ENCODE peak calls at places on chromosomes 11 and 22, in nine cellular contexts. F, X, P, K, B, Y, O, A and V are unnamed samples.

GRCh38 chr11:1771700-1772099 is 8.0 kb upstream of the CTSD start:
- DNase-seq in F (no peak), X (no peak), P (peak; percentile 78), K (peak; percentile 62), B (peak; percentile 4), Y (no peak), O (peak; percentile 32), A (no peak), V (peak; percentile 1)

GRCh38 chr11:5204787-5205186 is 4.3 kb upstream of the OR51V1 start:
- DNase-seq in F (peak; percentile 38), X (no peak), P (peak; percentile 81), K (peak; percentile 90), B (no peak), Y (peak; percentile 58), O (no peak), A (no peak), V (no peak)

GRCh38 chr22:27930246-27931060 is 11.4 kb upstream of the PITPNB start:
- DNase-seq in F (no peak), X (no peak), P (peak; percentile 13), K (peak; percentile 35), B (no peak), Y (no peak), O (no peak), A (no peak), V (no peak)

GRCh38 chr22:39920134-39920743 is 19.4 kb downstream of the GRAP2 start:
- DNase-seq in F (no peak), X (no peak), P (no peak), K (no peak), B (no peak), Y (no peak), O (no peak), A (no peak), V (peak; percentile 83)

GRCh38 chr11:134412508-134413333 is 679 bp upstream of the B3GAT1 start:
- DNase-seq in F (peak; percentile 24), X (peak; percentile 65), P (no peak), K (no peak), B (no peak), Y (no peak), O (peak; percentile 64), A (no peak), V (peak; percentile 28)

GRCh38 chr22:39545310-39546063 is 12.9 kb upstream of the RPS19BP1 start:
- DNase-seq in F (no peak), X (peak; percentile 96), P (peak; percentile 31), K (no peak), B (no peak), Y (no peak), O (no peak), A (peak; percentile 41), V (peak; percentile 68)

GRCh38 chr22:29108137-29108536 is 35.3 kb downstream of the KREMEN1 start:
- DNase-seq in F (no peak), X (no peak), P (peak; percentile 70), K (peak; percentile 58), B (no peak), Y (no peak), O (no peak), A (no peak), V (no peak)

GRCh38 chr11:61417670-61418069 is 12.1 kb downstream of the CPSF7 start:
- DNase-seq in F (no peak), X (no peak), P (peak; percentile 28), K (peak; percentile 30), B (no peak), Y (no peak), O (no peak), A (no peak), V (no peak)

GRCh38 chr11:117419915-117420485 is 92.3 kb downstream of the CEP164 start:
- DNase-seq in F (no peak), X (no peak), P (no peak), K (no peak), B (no peak), Y (no peak), O (no peak), A (no peak), V (no peak)

GRCh38 chr11:117423046-117423575 is 95.5 kb downstream of the CEP164 start:
- DNase-seq in F (no peak), X (no peak), P (no peak), K (no peak), B (no peak), Y (no peak), O (peak; percentile 2), A (no peak), V (no peak)

GRCh38 chr11:117420598-117420997 is 92.9 kb downstream of the CEP164 start:
- DNase-seq in F (no peak), X (no peak), P (no peak), K (no peak), B (no peak), Y (no peak), O (no peak), A (no peak), V (no peak)

GRCh38 chr11:117421041-117421440 is 93.4 kb downstream of the CEP164 start:
- DNase-seq in F (no peak), X (no peak), P (no peak), K (no peak), B (no peak), Y (no peak), O (peak; percentile 22), A (no peak), V (no peak)

GRCh38 chr11:117421471-117421870 is 93.8 kb downstream of the CEP164 start:
- DNase-seq in F (no peak), X (no peak), P (no peak), K (no peak), B (no peak), Y (no peak), O (peak; percentile 3), A (no peak), V (no peak)
- TF ChIP-seq CTCF in F (no peak), X (no peak), P (no peak), K (no peak), B (no peak), Y (no peak), O (no peak), A (no peak), V (no peak)

GRCh38 chr22:36850682-36851081 is 10.1 kb upstream of the NCF4 start:
- DNase-seq in F (no peak), X (no peak), P (no peak), K (no peak), B (no peak), Y (no peak), O (no peak), A (no peak), V (no peak)

GRCh38 chr22:36852056-36852973 is 8.5 kb upstream of the NCF4 start:
- DNase-seq in F (no peak), X (no peak), P (no peak), K (no peak), B (no peak), Y (no peak), O (no peak), A (no peak), V (no peak)

GRCh38 chr22:36856121-36856791 is 4.5 kb upstream of the NCF4 start:
- DNase-seq in F (peak; percentile 77), X (peak; percentile 99), P (peak; percentile 83), K (peak; percentile 79), B (peak; percentile 90), Y (peak; percentile 68), O (peak; percentile 94), A (peak; percentile 91), V (peak; percentile 95)

GRCh38 chr22:36855478-36855877 is 5.3 kb upstream of the NCF4 start:
- DNase-seq in F (no peak), X (no peak), P (no peak), K (no peak), B (no peak), Y (no peak), O (no peak), A (no peak), V (no peak)

DNA sequence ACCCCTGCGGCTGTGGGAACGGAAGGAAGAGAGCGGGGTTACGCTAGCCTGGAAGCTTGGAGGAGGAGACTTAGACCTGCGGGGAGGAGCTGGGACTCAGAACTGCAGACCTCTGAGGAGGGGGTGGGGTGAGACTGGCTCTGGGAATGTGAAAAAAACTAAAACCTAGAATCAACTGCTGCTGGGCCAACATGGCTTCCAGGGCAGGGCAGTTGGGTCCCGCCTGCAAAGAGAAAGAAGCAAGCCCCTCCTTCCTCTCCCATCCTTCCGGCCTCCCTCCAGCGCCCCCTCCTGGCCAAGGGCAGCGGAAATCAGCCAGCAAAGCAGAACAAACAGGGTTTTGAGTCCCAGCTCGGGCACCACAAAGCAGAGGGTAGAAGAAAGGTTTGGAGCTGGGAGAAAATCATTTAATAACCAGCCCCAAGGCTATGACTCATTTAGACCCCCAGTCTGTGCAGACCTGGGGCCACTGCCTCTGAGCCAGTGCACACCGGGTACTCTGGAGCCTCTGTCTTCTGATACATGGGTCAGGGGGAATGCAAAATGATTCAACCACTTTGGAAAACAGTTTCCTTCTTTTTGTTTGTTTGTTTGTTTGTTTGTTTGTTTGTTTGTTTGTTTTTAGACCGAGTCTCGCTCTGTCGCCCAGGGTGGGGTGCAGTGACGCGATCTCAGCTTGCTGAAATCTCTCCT is 7.3 kb upstream of the NCF4 start:
- DNase-seq in F (peak; percentile 80), X (peak; percentile 81), P (peak; percentile 55), K (peak; percentile 25), B (peak; percentile 78), Y (no peak), O (peak; percentile 62), A (peak; percentile 71), V (peak; percentile 95)
- TF ChIP-seq CTCF in F (peak; percentile 84), X (peak; percentile 59), P (peak; percentile 68), K (peak; percentile 56), B (no peak), Y (peak; percentile 59), O (no peak), A (peak; percentile 37), V (peak; percentile 69)

DNA sequence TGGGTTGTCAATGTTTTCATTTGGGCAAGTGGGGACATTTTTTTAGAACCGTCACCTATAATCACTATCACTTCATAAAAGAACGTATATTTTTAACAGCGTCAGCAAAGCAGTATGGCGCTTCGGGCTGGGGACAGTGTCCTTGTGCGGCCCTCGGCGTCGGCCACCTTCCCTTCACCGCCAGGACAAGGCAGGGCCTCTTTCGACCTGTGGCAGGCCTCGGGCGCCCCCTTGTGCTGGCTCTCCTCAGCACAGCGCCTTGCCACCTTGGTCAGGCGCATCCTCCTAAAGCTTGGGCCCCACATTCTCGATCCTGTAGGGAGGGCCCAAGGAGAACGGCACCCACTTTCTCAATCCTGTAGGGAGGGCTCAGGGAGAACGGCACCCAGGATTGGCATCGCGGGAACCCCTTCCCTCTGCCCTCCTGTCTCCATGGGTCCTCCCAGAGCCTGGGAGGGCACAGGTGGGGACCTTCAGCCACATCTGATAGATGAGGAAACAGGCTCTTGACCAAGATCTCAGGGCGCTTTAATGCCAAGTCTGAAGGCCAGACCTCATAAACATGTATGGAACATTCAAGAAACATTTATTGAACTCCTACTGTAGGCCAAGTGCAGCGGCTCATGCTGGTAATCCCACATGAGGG is 11.5 kb upstream of the FADD start:
- DNase-seq in F (peak; percentile 84), X (peak; percentile 94), P (peak; percentile 40), K (peak; percentile 49), B (peak; percentile 70), Y (no peak), O (peak; percentile 87), A (peak; percentile 74), V (peak; percentile 79)
- TF ChIP-seq CTCF in F (peak; percentile 96), X (peak; percentile 98), P (peak; percentile 58), K (peak; percentile 91), B (peak; percentile 68), Y (peak; percentile 91), O (peak; percentile 91), A (peak; percentile 85), V (peak; percentile 82)

GRCh38 chr11:44661311-44661717 is 65.4 kb upstream of the TSPAN18 start:
- DNase-seq in F (no peak), X (no peak), P (peak; percentile 3), K (no peak), B (no peak), Y (no peak), O (no peak), A (no peak), V (no peak)

GRCh38 chr11:44654057-44654456 is 72.7 kb upstream of the TSPAN18 start:
- DNase-seq in F (no peak), X (no peak), P (no peak), K (no peak), B (no peak), Y (no peak), O (no peak), A (no peak), V (no peak)

GRCh38 chr11:44659641-44660040 is 67.1 kb upstream of the TSPAN18 start:
- DNase-seq in F (no peak), X (no peak), P (no peak), K (no peak), B (peak; percentile 68), Y (no peak), O (no peak), A (peak; percentile 21), V (no peak)

GRCh38 chr11:44654596-44654995 is 72.2 kb upstream of the TSPAN18 start:
- DNase-seq in F (no peak), X (no peak), P (no peak), K (no peak), B (no peak), Y (no peak), O (no peak), A (no peak), V (no peak)

DNA sequence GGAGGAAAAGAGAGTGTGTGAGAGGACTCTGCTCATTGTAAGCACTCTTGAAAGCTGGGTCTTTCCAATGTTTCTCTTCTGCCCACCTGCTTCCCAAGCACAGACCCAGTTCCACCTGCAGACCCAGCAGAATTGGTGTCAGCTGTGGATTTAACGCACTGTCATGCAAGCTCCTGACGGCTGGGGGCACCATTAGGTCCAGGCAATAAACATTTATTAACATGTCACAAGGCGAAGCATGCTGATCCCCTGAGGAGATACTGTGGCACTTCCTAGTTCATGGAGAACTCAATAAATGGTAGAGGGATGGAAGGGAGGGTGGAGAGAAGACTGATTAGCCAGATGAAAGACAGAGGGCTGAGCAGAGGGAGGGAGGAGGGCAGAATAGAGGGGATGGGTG is 68.3 kb upstream of the TSPAN18 start:
- DNase-seq in F (peak; percentile 41), X (peak; percentile 32), P (no peak), K (peak; percentile 13), B (no peak), Y (no peak), O (no peak), A (no peak), V (peak; percentile 33)
- TF ChIP-seq CTCF in F (peak; percentile 22), X (peak; percentile 28), P (no peak), K (peak; percentile 38), B (no peak), Y (peak; percentile 37), O (no peak), A (no peak), V (no peak)